ENCODE peak calls at places on chromosomes 5 and 9, in ten cellular contexts. X, U, L, I, H, N, W, F, Q and A are unnamed samples.

GRCh38 chr5:1436681-1437080 is 8.6 kb downstream of the SLC6A3 start:
- DNase-seq in F (no peak), N (no peak), I (peak), L (no peak), X (no peak), Q (no peak), W (no peak), U (no peak), H (peak), A (no peak)

GRCh38 chr9:126401107-126401506 is 74.5 kb downstream of the MVB12B start:
- DNase-seq in L (no peak), H (no peak), X (peak), U (no peak), I (no peak), F (no peak), N (no peak), W (no peak), Q (no peak), A (no peak)

GRCh38 chr5:141747152-141747640 is 65.2 kb upstream of the ARAP3 start:
- DNase-seq in Q (peak), X (peak), H (peak), L (peak), N (peak), I (no peak), W (no peak), U (peak), F (no peak), A (no peak)

GRCh38 chr9:123599781-123600180 is 243.8 kb downstream of the CRB2 start:
- DNase-seq in Q (no peak), X (no peak), L (no peak), F (no peak), W (no peak), U (no peak), H (no peak), N (no peak), I (no peak), A (no peak)

GRCh38 chr9:20872340-20872977 is 159.0 kb downstream of the HACD4 start:
- DNase-seq in H (no peak), W (peak), I (no peak), N (no peak), U (peak), X (no peak), Q (peak), F (peak), L (no peak), A (no peak)

GRCh38 chr5:124337996-124338395 is 408.4 kb downstream of the ZNF608 start:
- DNase-seq in H (no peak), I (no peak), L (no peak), X (no peak), F (no peak), W (no peak), N (no peak), Q (peak), U (no peak), A (no peak)

GRCh38 chr5:98638111-98638510 is 135.4 kb upstream of the RGMB start:
- DNase-seq in U (no peak), I (no peak), H (no peak), N (no peak), F (no peak), X (no peak), W (no peak), L (no peak), Q (no peak), A (no peak)

GRCh38 chr5:425714-426113 is 17.3 kb upstream of the EXOC3 start:
- DNase-seq in F (no peak), Q (no peak), H (peak), L (peak), W (no peak), X (no peak), U (no peak), N (no peak), I (peak), A (no peak)

GRCh38 chr9:36566813-36567217 is 5.9 kb upstream of the MELK start:
- DNase-seq in H (peak), I (no peak), W (no peak), Q (no peak), N (no peak), F (no peak), U (peak), L (no peak), X (peak), A (no peak)

GRCh38 chr5:5141625-5142527 is 1.7 kb downstream of the ADAMTS16 start:
- DNase-seq in N (no peak), H (no peak), I (no peak), F (no peak), X (no peak), L (peak), W (no peak), Q (peak), U (peak), A (no peak)

GRCh38 chr9:36836486-36836885 is 197.6 kb downstream of the PAX5 start:
- DNase-seq in N (no peak), L (no peak), U (no peak), W (no peak), I (no peak), F (no peak), X (no peak), H (no peak), Q (no peak), A (no peak)

GRCh38 chr9:114501786-114502682 is 3.2 kb downstream of the WHRN start:
- DNase-seq in F (no peak), Q (peak), I (no peak), W (no peak), L (peak), U (peak), N (no peak), X (no peak), H (no peak), A (no peak)

GRCh38 chr5:168291281-168291960 is at the start of gene WWC1:
- DNase-seq in Q (peak), L (peak), U (peak), F (no peak), H (peak), N (peak), I (peak), X (no peak), W (no peak), A (peak)

GRCh38 chr9:124355032-124355940 is 60.0 kb downstream of the PSMB7 start:
- DNase-seq in H (no peak), Q (no peak), F (no peak), U (no peak), L (no peak), X (no peak), W (no peak), N (no peak), I (no peak), A (peak)

GRCh38 chr5:160929343-160929742 is 77.3 kb upstream of the ATP10B start:
- DNase-seq in L (no peak), N (no peak), I (no peak), H (no peak), Q (no peak), W (no peak), X (no peak), F (no peak), U (peak), A (no peak)

GRCh38 chr5:59293700-59294099 is 599.8 kb downstream of the PDE4D start:
- DNase-seq in Q (no peak), I (no peak), H (no peak), F (no peak), L (no peak), W (no peak), U (peak), N (no peak), X (no peak), A (no peak)

GRCh38 chr9:126377521-126377920 is 50.9 kb downstream of the MVB12B start:
- DNase-seq in F (no peak), X (no peak), L (no peak), I (no peak), N (no peak), Q (no peak), W (no peak), H (no peak), U (no peak), A (no peak)

GRCh38 chr5:168793844-168794837 is 215.0 kb upstream of the PANK3 start:
- DNase-seq in W (peak), X (no peak), Q (peak), F (no peak), N (no peak), H (no peak), U (peak), I (peak), L (no peak), A (no peak)

GRCh38 chr5:88140396-88140862 is 128.2 kb downstream of the TMEM161B start:
- DNase-seq in L (no peak), F (no peak), X (peak), I (no peak), U (no peak), N (no peak), Q (no peak), W (no peak), H (peak), A (no peak)